ENCODE peak calls at places on chromosomes 1 and 21, in seven cellular contexts. One of them, this sample, is unnamed. For H3K27me3, the result is how much of the 10 kb centered on the place peaks cover.

GRCh38 chr1:9589144-9589718 is 520 bp downstream of the TMEM201 start:
- DNase-seq in tibial nerve: no peak
- DNase-seq in kidney epithelial cell: no peak
- DNase-seq in cardiac muscle cell: peak
- DNase-seq in stomach: peak
- DNase-seq in lower lobe of right lung: peak
- DNase-seq in breast epithelium: peak
- DNase-seq in this sample: no peak

GRCh38 chr1:10973956-10974881 is 38.2 kb upstream of the TARDBP start:
- DNase-seq in stomach: no peak
- DNase-seq in lower lobe of right lung: no peak
- DNase-seq in tibial nerve: no peak
- DNase-seq in kidney epithelial cell: no peak
- DNase-seq in cardiac muscle cell: no peak
- DNase-seq in breast epithelium: no peak
- DNase-seq in this sample: no peak

GRCh38 chr1:53470155-53470554 is 11.0 kb downstream of the DMRTB1 start:
- DNase-seq in stomach: peak
- DNase-seq in lower lobe of right lung: peak
- DNase-seq in breast epithelium: no peak
- DNase-seq in cardiac muscle cell: peak
- DNase-seq in tibial nerve: peak
- DNase-seq in kidney epithelial cell: peak
- DNase-seq in this sample: no peak

GRCh38 chr1:46517010-46517600 is 27.5 kb downstream of the DMBX1 start:
- DNase-seq in breast epithelium: peak
- DNase-seq in cardiac muscle cell: peak
- DNase-seq in stomach: peak
- DNase-seq in kidney epithelial cell: no peak
- DNase-seq in lower lobe of right lung: peak
- DNase-seq in tibial nerve: no peak
- DNase-seq in this sample: no peak

GRCh38 chr1:101365186-101365585 is 128.4 kb downstream of the S1PR1 start:
- DNase-seq in breast epithelium: no peak
- DNase-seq in lower lobe of right lung: no peak
- DNase-seq in tibial nerve: no peak
- DNase-seq in cardiac muscle cell: no peak
- DNase-seq in stomach: no peak
- DNase-seq in kidney epithelial cell: no peak
- DNase-seq in this sample: no peak

GRCh38 chr1:44546403-44547053 is 127.8 kb downstream of the TMEM53 start:
- DNase-seq in lower lobe of right lung: no peak
- DNase-seq in stomach: no peak
- DNase-seq in breast epithelium: no peak
- DNase-seq in cardiac muscle cell: no peak
- DNase-seq in tibial nerve: no peak
- DNase-seq in kidney epithelial cell: no peak
- DNase-seq in this sample: no peak

GRCh38 chr21:29072873-29073221 is 601 bp downstream of the CCT8 start:
- DNase-seq in tibial nerve: no peak
- DNase-seq in kidney epithelial cell: no peak
- DNase-seq in cardiac muscle cell: peak
- DNase-seq in stomach: no peak
- DNase-seq in lower lobe of right lung: no peak
- DNase-seq in breast epithelium: no peak
- DNase-seq in this sample: no peak

GRCh38 chr1:30761312-30762151 is 4.0 kb upstream of the LAPTM5 start:
- DNase-seq in kidney epithelial cell: no peak
- DNase-seq in breast epithelium: no peak
- DNase-seq in cardiac muscle cell: no peak
- DNase-seq in lower lobe of right lung: no peak
- DNase-seq in tibial nerve: no peak
- DNase-seq in stomach: no peak
- DNase-seq in this sample: no peak

GRCh38 chr21:29365636-29366305 is 67.0 kb downstream of the BACH1 start:
- DNase-seq in tibial nerve: no peak
- DNase-seq in stomach: no peak
- DNase-seq in kidney epithelial cell: no peak
- DNase-seq in cardiac muscle cell: no peak
- DNase-seq in lower lobe of right lung: no peak
- DNase-seq in breast epithelium: no peak
- DNase-seq in this sample: no peak

GRCh38 chr1:106181866-106182265 is 874.6 kb upstream of the PRMT6 start:
- DNase-seq in stomach: no peak
- DNase-seq in lower lobe of right lung: no peak
- DNase-seq in cardiac muscle cell: no peak
- DNase-seq in kidney epithelial cell: no peak
- DNase-seq in tibial nerve: no peak
- DNase-seq in breast epithelium: no peak
- DNase-seq in this sample: no peak

GRCh38 chr1:215360786-215361185 is 206.3 kb upstream of the KCTD3 start:
- DNase-seq in cardiac muscle cell: no peak
- DNase-seq in stomach: no peak
- DNase-seq in breast epithelium: no peak
- DNase-seq in tibial nerve: no peak
- DNase-seq in lower lobe of right lung: no peak
- DNase-seq in kidney epithelial cell: no peak
- DNase-seq in this sample: no peak

GRCh38 chr1:207049974-207050391 is 1.0 kb downstream of the YOD1 start:
- DNase-seq in breast epithelium: no peak
- DNase-seq in tibial nerve: no peak
- DNase-seq in lower lobe of right lung: no peak
- DNase-seq in stomach: peak
- DNase-seq in kidney epithelial cell: no peak
- DNase-seq in cardiac muscle cell: peak
- DNase-seq in this sample: no peak

DNA sequence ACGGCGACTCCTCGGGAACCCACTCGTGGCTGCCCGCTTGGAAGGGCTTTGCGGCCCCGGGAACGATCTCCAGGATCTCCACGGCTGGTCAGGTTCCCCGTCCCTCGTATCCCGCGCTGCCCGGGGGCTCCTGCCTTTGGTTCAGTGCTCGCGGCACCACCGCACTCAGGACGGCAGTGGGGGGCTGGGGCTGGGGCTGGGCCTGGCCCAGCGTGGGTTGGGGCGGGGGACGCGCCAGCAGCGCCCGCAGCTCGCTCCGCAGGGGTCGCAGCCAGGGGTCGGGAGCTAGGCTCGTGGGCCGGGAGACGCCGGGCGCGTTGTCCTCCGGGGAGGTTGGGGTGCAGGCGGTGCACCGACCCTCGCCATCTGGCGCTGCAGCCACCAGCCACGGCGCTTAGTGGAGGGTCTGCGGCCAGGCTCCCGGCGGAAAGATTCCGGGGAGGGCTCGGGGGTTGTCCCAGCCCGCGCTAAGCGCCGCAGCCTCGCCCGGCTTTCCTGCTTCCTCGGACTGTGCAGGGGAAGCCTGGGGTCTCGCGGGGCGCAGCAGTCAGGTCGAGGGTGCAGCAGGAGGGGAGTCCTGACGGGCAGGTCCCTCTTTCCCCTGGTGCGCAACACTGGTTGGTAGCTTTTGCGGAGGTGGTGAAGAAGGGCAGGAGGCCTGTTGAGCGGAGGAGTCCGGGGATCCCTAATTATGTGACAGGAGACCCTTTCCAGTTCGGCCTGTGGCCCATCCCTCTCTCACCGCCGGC is 9.0 kb downstream of the SIM2 start:
- DNase-seq in stomach: no peak
- DNase-seq in cardiac muscle cell: no peak
- DNase-seq in tibial nerve: no peak
- DNase-seq in breast epithelium: peak
- DNase-seq in lower lobe of right lung: no peak
- DNase-seq in kidney epithelial cell: no peak
- DNase-seq in this sample: no peak
- H3K27me3 ChIP-seq in stomach: half or more
- H3K27me3 ChIP-seq in cardiac muscle cell: half or more
- H3K27me3 ChIP-seq in tibial nerve: half or more
- H3K27me3 ChIP-seq in breast epithelium: half or more
- H3K27me3 ChIP-seq in lower lobe of right lung: half or more
- H3K27me3 ChIP-seq in kidney epithelial cell: half or more
- H3K27me3 ChIP-seq in this sample: under half

DNA sequence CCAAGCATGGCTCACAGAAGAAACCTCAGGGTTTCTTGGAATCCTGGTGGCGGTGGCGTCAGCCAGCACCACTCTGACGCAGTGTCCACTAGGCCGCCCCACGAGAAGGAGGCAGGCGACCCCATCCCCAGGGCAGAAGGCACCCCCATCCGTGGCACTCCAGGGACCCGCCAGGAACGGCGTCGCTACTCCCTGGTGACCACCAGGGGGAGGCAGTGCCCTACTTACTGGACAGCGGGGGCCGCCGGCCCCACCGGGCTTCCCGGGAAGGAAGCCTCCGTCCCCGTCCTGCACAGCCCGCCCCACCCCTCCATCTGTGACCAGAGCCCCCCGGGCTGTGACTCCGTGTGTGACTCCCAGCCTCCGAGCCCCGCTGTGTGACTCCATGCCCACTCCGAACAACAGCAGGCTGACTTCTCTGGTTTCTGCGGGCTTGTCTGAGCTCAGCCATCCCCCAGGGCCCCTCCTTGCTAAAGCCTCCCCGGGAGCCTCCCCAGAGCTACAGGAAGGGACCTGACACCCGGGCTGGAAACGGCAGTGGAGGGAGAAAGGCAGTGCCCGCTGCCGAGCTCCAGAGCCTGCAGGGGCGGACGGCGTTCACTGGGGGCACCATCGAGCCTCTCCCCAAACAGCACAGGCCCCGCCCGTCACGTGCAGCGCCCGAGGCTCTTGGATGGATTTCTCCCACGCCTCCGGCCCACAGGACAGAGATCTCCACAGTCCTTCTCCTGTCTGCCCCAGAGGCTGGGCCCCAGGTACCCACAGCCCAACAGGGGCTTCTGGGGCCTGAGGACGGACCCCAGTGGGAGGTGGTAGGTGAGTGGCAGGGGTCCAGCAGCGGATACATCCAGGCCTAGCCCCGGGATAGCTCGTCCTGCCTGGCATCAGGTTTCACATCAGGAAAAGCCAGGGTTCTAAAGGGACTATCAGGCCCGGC is 21.1 kb downstream of the KIF17 start:
- DNase-seq in breast epithelium: peak
- DNase-seq in kidney epithelial cell: peak
- DNase-seq in stomach: peak
- DNase-seq in tibial nerve: peak
- DNase-seq in lower lobe of right lung: peak
- DNase-seq in cardiac muscle cell: peak
- DNase-seq in this sample: peak
- H3K4me3 ChIP-seq in breast epithelium: peak
- H3K4me3 ChIP-seq in kidney epithelial cell: peak
- H3K4me3 ChIP-seq in stomach: peak
- H3K4me3 ChIP-seq in tibial nerve: peak
- H3K4me3 ChIP-seq in lower lobe of right lung: peak
- H3K4me3 ChIP-seq in cardiac muscle cell: peak
- H3K4me3 ChIP-seq in this sample: peak

DNA sequence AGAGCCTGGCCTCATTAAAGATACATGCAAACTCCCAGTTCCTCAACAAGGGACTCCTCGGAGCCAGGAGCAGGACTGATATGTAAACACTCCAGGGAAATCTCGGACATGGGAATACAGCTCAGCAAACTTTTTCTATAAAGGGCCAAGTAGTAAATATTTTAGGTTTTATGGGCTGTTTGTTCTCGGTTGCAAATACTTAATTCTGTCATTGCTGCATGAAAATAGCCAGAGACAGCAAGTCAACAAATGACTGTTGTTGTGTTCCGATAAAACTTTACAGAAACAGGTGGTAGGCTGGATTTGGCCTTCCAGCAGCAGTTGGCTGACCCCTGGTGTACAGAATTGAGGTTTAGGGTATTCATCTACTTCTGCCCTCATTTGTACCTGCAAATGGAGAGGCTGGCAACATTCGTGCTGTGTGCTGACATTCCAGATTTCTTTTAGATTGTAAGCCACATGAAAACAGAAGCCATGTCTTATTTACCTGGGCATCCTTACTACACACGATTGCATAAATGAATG is 360.3 kb downstream of the NTNG1 start:
- DNase-seq in lower lobe of right lung: no peak
- DNase-seq in tibial nerve: no peak
- DNase-seq in cardiac muscle cell: no peak
- DNase-seq in stomach: no peak
- DNase-seq in kidney epithelial cell: no peak
- DNase-seq in breast epithelium: no peak
- DNase-seq in this sample: no peak
- TF ChIP-seq CTCF in lower lobe of right lung: no peak
- TF ChIP-seq CTCF in tibial nerve: no peak
- TF ChIP-seq CTCF in cardiac muscle cell: no peak
- TF ChIP-seq CTCF in stomach: no peak
- TF ChIP-seq CTCF in kidney epithelial cell: no peak
- TF ChIP-seq CTCF in breast epithelium: no peak
- TF ChIP-seq CTCF in this sample: no peak

DNA sequence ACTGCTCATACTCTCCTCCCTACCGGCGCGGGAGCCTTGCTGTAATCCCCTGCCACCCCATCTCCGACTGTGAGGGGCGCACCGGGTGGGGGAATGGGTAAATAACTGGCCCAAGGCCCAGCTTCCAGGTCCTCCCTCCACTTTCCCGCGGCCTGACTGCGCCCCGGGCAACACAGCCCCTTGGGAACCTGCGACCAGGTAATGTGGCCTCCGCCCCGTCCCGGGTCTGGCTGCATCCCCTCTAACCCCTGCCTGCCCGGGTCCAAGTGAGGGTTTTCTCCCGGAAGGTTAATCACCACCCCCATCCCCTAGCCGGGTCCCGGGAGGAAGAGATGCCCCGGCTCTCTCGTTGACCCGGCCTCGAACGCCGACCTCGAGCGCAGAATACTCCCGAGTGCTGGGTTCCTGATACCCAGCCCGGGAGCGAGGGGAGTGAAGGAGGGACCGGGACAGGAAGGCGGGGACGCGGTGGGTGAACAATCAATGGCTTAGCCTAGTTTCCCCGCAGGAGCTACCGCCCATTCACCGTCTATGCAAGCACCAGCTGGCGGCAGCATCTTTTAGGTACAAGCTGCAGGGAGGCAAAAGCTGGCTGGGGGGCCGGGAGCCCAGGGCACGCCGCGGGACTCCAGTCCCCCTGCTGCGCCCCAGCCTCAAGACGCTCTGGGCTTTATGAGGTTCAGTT is 5.9 kb upstream of the LHX9 start:
- DNase-seq in tibial nerve: no peak
- DNase-seq in lower lobe of right lung: peak
- DNase-seq in stomach: no peak
- DNase-seq in cardiac muscle cell: no peak
- DNase-seq in kidney epithelial cell: no peak
- DNase-seq in breast epithelium: no peak
- DNase-seq in this sample: no peak
- H3K27me3 ChIP-seq in tibial nerve: half or more
- H3K27me3 ChIP-seq in lower lobe of right lung: half or more
- H3K27me3 ChIP-seq in stomach: half or more
- H3K27me3 ChIP-seq in cardiac muscle cell: half or more
- H3K27me3 ChIP-seq in kidney epithelial cell: half or more
- H3K27me3 ChIP-seq in breast epithelium: half or more
- H3K27me3 ChIP-seq in this sample: half or more

This sample was measured in thoracic aorta.